ENCODE peak calls at places on chromosomes 6 and 20, in nine cellular contexts. H is heart right ventricle; P is cardiac muscle cell; L is fibroblast of lung; G is brain microvascular endothelial cell; C is CD8-positive, alpha-beta memory T cell; K is left lung; B is right lobe of liver; T is heart left ventricle. U is an unnamed sample.

GRCh38 chr6:47741807-47742206 is 40.0 kb upstream of the OPN5 start:
- DNase-seq in G (no peak), T (peak; percentile 27), L (no peak), K (no peak), B (no peak), P (peak; percentile 63), H (no peak), C (no peak), U (no peak)

GRCh38 chr6:2876210-2877056 is 26.7 kb downstream of the SERPINB9 start:
- DNase-seq in K (peak; percentile 83), T (peak; percentile 83), C (peak; percentile 25), G (peak; percentile 93), P (peak; percentile 95), B (peak; percentile 90), L (peak; percentile 92), H (peak; percentile 74), U (no peak)

GRCh38 chr6:149037026-149037734 is 280.3 kb upstream of the TAB2 start:
- DNase-seq in L (peak; percentile 82), G (peak; percentile 40), H (no peak), B (no peak), C (no peak), P (peak; percentile 41), T (no peak), K (no peak), U (no peak)

GRCh38 chr6:169851641-169852503 is 100.5 kb downstream of the ERMARD start:
- DNase-seq in L (no peak), T (peak; percentile 60), B (peak; percentile 44), G (peak; percentile 56), P (peak; percentile 80), K (no peak), C (no peak), H (no peak), U (no peak)

GRCh38 chr6:83536034-83536646 is 23.8 kb downstream of the PRSS35 start:
- DNase-seq in L (peak; percentile 67), T (no peak), G (peak; percentile 57), P (peak; percentile 68), B (peak; percentile 28), H (no peak), K (no peak), C (no peak), U (no peak)

GRCh38 chr20:58652606-58653303 is 1.7 kb downstream of the STX16 start:
- DNase-seq in B (no peak), T (no peak), C (no peak), P (peak; percentile 23), H (no peak), K (no peak), L (no peak), G (no peak), U (no peak)

GRCh38 chr6:135250751-135251356 is 69.7 kb downstream of the MYB start:
- DNase-seq in G (no peak), C (no peak), T (no peak), B (no peak), K (no peak), H (no peak), P (no peak), L (no peak), U (no peak)

GRCh38 chr20:7264137-7264536 is 496.7 kb downstream of the BMP2 start:
- DNase-seq in C (no peak), G (no peak), T (no peak), L (no peak), K (no peak), P (no peak), H (no peak), B (no peak), U (no peak)

GRCh38 chr20:36860339-36860738 is 15.6 kb upstream of the TLDC2 start:
- DNase-seq in B (no peak), L (peak; percentile 18), C (no peak), G (no peak), H (no peak), P (no peak), K (no peak), T (no peak), U (no peak)

GRCh38 chr20:22775671-22776139 is 191.3 kb upstream of the FOXA2 start:
- DNase-seq in B (no peak), K (no peak), C (no peak), T (no peak), G (peak; percentile 71), L (peak; percentile 29), P (peak; percentile 72), H (no peak), U (no peak)

GRCh38 chr6:14550817-14551216 is 433.2 kb downstream of the CD83 start:
- DNase-seq in K (no peak), G (no peak), L (no peak), T (peak; percentile 51), B (no peak), C (no peak), P (peak; percentile 15), H (no peak), U (no peak)

GRCh38 chr6:43970068-43970912 is 157.0 kb downstream of the MRPL14 start:
- DNase-seq in L (no peak), H (no peak), T (peak; percentile 4), P (no peak), B (no peak), G (no peak), C (no peak), K (no peak), U (no peak)

GRCh38 chr20:41398408-41398807 is 31.8 kb upstream of the EMILIN3 start:
- DNase-seq in B (no peak), K (no peak), G (no peak), C (no peak), P (peak; percentile 82), T (peak; percentile 40), L (peak; percentile 90), H (no peak), U (no peak)

GRCh38 chr6:106422551-106422950 is 62.0 kb downstream of the CRYBG1 start:
- DNase-seq in H (no peak), K (no peak), L (no peak), G (no peak), T (no peak), P (no peak), C (no peak), B (no peak), U (no peak)

GRCh38 chr6:32954983-32955802 is 2.3 kb upstream of the HLA-DMA start:
- DNase-seq in G (no peak), L (no peak), H (no peak), P (peak; percentile 26), K (no peak), T (no peak), B (no peak), C (no peak), U (no peak)

GRCh38 chr6:18447552-18447951 is 60.4 kb downstream of the RNF144B start:
- DNase-seq in H (no peak), B (no peak), G (no peak), T (no peak), L (no peak), P (no peak), C (no peak), K (no peak), U (no peak)

GRCh38 chr6:89346433-89346832 is 6.1 kb downstream of the UBE2J1 start:
- DNase-seq in C (no peak), P (no peak), B (no peak), L (no peak), G (no peak), T (no peak), K (no peak), H (no peak), U (no peak)

GRCh38 chr6:121627761-121628160 is 192.3 kb downstream of the GJA1 start:
- DNase-seq in H (no peak), K (no peak), C (no peak), T (no peak), L (no peak), B (no peak), P (no peak), G (no peak), U (no peak)

GRCh38 chr6:168585441-168585840 is 144.5 kb downstream of the SMOC2 start:
- DNase-seq in G (no peak), P (no peak), L (no peak), H (no peak), T (no peak), B (no peak), C (no peak), K (no peak), U (no peak)

GRCh38 chr6:22784611-22785010 is 215.2 kb downstream of the HDGFL1 start:
- DNase-seq in C (no peak), L (peak; percentile 40), P (peak; percentile 70), B (no peak), K (no peak), G (peak; percentile 38), H (no peak), T (no peak), U (no peak)

GRCh38 chr6:143959865-143960264 is 48.2 kb downstream of the PLAGL1 start:
- DNase-seq in P (no peak), G (no peak), K (no peak), H (no peak), C (no peak), L (peak; percentile 12), B (no peak), T (no peak), U (no peak)
- H3K27ac ChIP-seq in P (no peak overlapping the region), G (no peak overlapping the region), K (no peak overlapping the region), H (no peak overlapping the region), C (no peak overlapping the region), L (no peak overlapping the region), B (no peak overlapping the region), T (no peak overlapping the region), U (no peak overlapping the region)

DNA sequence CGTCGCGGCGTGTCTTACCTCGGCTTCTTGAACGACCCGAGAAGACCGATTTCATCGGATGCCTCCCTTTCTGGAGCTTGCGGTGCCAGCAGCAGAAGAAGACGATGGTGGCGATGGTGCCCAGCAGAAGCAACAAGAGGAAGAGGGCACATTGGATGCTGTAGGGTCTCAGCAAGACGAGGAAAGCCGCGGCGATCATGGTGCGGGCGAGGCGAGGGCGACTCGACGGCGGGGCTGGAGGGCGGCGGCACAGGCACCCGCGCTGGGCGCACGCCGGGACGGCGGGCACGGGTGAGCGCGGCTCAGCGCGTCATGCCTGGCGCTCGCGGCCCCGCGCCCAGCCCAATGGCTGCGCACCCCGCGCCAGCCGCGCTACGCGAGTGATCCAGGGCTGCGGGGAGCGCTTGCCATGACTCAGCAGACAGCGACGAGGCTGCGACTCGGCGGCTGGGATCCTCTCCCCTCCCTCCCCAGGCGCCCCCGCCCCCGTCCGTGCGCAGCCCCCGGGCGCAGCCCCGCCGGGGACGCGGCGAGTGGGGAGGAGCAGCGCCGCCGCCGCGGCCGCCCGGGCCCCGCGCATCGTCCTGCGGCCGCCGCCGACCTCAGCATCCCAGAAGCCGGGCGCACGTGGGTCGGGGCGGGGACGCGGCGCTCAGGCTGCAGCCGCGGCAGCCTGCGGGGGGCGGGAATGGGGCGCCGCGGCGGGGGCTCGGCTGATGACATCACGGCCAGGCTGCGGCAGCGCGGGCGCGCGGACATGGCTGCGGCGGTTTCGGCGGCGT is at the start of gene BEND6:
- DNase-seq in H (peak; percentile 28), K (peak; percentile 47), C (peak; percentile 47), G (peak; percentile 64), T (no peak), B (peak; percentile 40), L (peak; percentile 82), P (peak; percentile 88), U (no peak)
- H3K27ac ChIP-seq in H (no peak within 1 kb of the TSS), K (peak within 1 kb of the TSS; percentile 35), C (no peak within 1 kb of the TSS), G (peak within 1 kb of the TSS; percentile 67), T (no peak within 1 kb of the TSS), B (no peak within 1 kb of the TSS), L (peak within 1 kb of the TSS; percentile 99), P (no peak within 1 kb of the TSS), U (no peak within 1 kb of the TSS)

GRCh38 chr6:159590794-159591193 is 102.2 kb downstream of the SOD2 start:
- DNase-seq in H (no peak), L (no peak), P (no peak), T (no peak), C (no peak), K (no peak), G (no peak), B (peak; percentile 43), U (no peak)
- H3K27ac ChIP-seq in H (no peak overlapping the region), L (no peak overlapping the region), P (no peak overlapping the region), T (no peak overlapping the region), C (no peak overlapping the region), K (no peak overlapping the region), G (no peak overlapping the region), B (no peak overlapping the region), U (no peak overlapping the region)

GRCh38 chr6:1729752-1730140 is 120.0 kb downstream of the FOXC1 start:
- DNase-seq in P (no peak), T (no peak), G (no peak), C (no peak), L (no peak), B (no peak), H (no peak), K (no peak), U (no peak)
- H3K27ac ChIP-seq in P (no peak overlapping the region), T (no peak overlapping the region), G (no peak overlapping the region), C (no peak overlapping the region), L (no peak overlapping the region), B (no peak overlapping the region), H (no peak overlapping the region), K (no peak overlapping the region), U (no peak overlapping the region)

U was measured in CD4-positive, alpha-beta T cell.